ENCODE peak calls at places on chromosomes 11 and 22, in eight cellular contexts. One of them, this sample, is unnamed.
A peak's percentile ranks its signal among the peaks of the same experiment; 100 is the strongest.

GRCh38 chr11:13287681-13288080 is 10.1 kb downstream of the BMAL1 start:
- DNase-seq in gastrocnemius medialis: no peak
- DNase-seq in tibial nerve: no peak
- DNase-seq in AG09319: no peak
- DNase-seq in stomach: no peak
- DNase-seq in astrocyte of the spinal cord: no peak
- DNase-seq in nephron progenitor cell: no peak
- DNase-seq in spleen: no peak
- DNase-seq in this sample: no peak

GRCh38 chr11:115580927-115581680 is 76.9 kb upstream of the CADM1 start:
- DNase-seq in gastrocnemius medialis: no peak
- DNase-seq in tibial nerve: peak; percentile 13
- DNase-seq in AG09319: no peak
- DNase-seq in stomach: peak; percentile 51
- DNase-seq in astrocyte of the spinal cord: no peak
- DNase-seq in nephron progenitor cell: peak; percentile 72
- DNase-seq in spleen: no peak
- DNase-seq in this sample: peak; percentile 52

GRCh38 chr11:119024430-119025098 is 6.0 kb downstream of the TRAPPC4 start:
- DNase-seq in gastrocnemius medialis: no peak
- DNase-seq in tibial nerve: no peak
- DNase-seq in AG09319: no peak
- DNase-seq in stomach: no peak
- DNase-seq in astrocyte of the spinal cord: no peak
- DNase-seq in nephron progenitor cell: no peak
- DNase-seq in spleen: peak; percentile 77
- DNase-seq in this sample: no peak

GRCh38 chr11:95835768-95836488 is 45.6 kb downstream of the CEP57 start:
- DNase-seq in gastrocnemius medialis: peak; percentile 19
- DNase-seq in tibial nerve: peak; percentile 67
- DNase-seq in AG09319: peak; percentile 81
- DNase-seq in stomach: peak; percentile 64
- DNase-seq in astrocyte of the spinal cord: peak; percentile 95
- DNase-seq in nephron progenitor cell: peak; percentile 62
- DNase-seq in spleen: no peak
- DNase-seq in this sample: peak; percentile 56

GRCh38 chr11:1292018-1292643 is 17.3 kb downstream of the TOLLIP start:
- DNase-seq in gastrocnemius medialis: no peak
- DNase-seq in tibial nerve: no peak
- DNase-seq in AG09319: no peak
- DNase-seq in stomach: no peak
- DNase-seq in astrocyte of the spinal cord: no peak
- DNase-seq in nephron progenitor cell: no peak
- DNase-seq in spleen: no peak
- DNase-seq in this sample: no peak

GRCh38 chr11:80955588-80955987 is 1514.8 kb upstream of the TENM4 start:
- DNase-seq in gastrocnemius medialis: no peak
- DNase-seq in tibial nerve: no peak
- DNase-seq in AG09319: no peak
- DNase-seq in stomach: no peak
- DNase-seq in astrocyte of the spinal cord: no peak
- DNase-seq in nephron progenitor cell: no peak
- DNase-seq in spleen: no peak
- DNase-seq in this sample: no peak

GRCh38 chr11:65571940-65572339 is 398 bp upstream of the FAM89B start:
- DNase-seq in gastrocnemius medialis: no peak
- DNase-seq in tibial nerve: no peak
- DNase-seq in AG09319: no peak
- DNase-seq in stomach: peak; percentile 36
- DNase-seq in astrocyte of the spinal cord: peak; percentile 54
- DNase-seq in nephron progenitor cell: no peak
- DNase-seq in spleen: no peak
- DNase-seq in this sample: no peak

GRCh38 chr11:128814856-128815705 is 52.0 kb downstream of the KCNJ1 start:
- DNase-seq in gastrocnemius medialis: peak; percentile 16
- DNase-seq in tibial nerve: peak; percentile 73
- DNase-seq in AG09319: peak; percentile 79
- DNase-seq in stomach: no peak
- DNase-seq in astrocyte of the spinal cord: peak; percentile 73
- DNase-seq in nephron progenitor cell: peak; percentile 71
- DNase-seq in spleen: no peak
- DNase-seq in this sample: no peak

GRCh38 chr22:26553056-26553752 is 36.7 kb downstream of the TPST2 start:
- DNase-seq in gastrocnemius medialis: no peak
- DNase-seq in tibial nerve: no peak
- DNase-seq in AG09319: peak; percentile 58
- DNase-seq in stomach: no peak
- DNase-seq in astrocyte of the spinal cord: peak; percentile 85
- DNase-seq in nephron progenitor cell: no peak
- DNase-seq in spleen: no peak
- DNase-seq in this sample: no peak

GRCh38 chr11:1222491-1223345 is at the start of gene MUC5B:
- DNase-seq in gastrocnemius medialis: no peak
- DNase-seq in tibial nerve: no peak
- DNase-seq in AG09319: no peak
- DNase-seq in stomach: peak; percentile 64
- DNase-seq in astrocyte of the spinal cord: no peak
- DNase-seq in nephron progenitor cell: peak; percentile 2
- DNase-seq in spleen: peak; percentile 70
- DNase-seq in this sample: peak; percentile 50

GRCh38 chr11:1838077-1838425 is 730 bp upstream of the TNNI2 start:
- DNase-seq in gastrocnemius medialis: no peak
- DNase-seq in tibial nerve: no peak
- DNase-seq in AG09319: no peak
- DNase-seq in stomach: no peak
- DNase-seq in astrocyte of the spinal cord: no peak
- DNase-seq in nephron progenitor cell: no peak
- DNase-seq in spleen: no peak
- DNase-seq in this sample: peak; percentile 48

GRCh38 chr11:19735512-19735911 is 22.9 kb downstream of the NAV2 start:
- DNase-seq in gastrocnemius medialis: no peak
- DNase-seq in tibial nerve: no peak
- DNase-seq in AG09319: no peak
- DNase-seq in stomach: no peak
- DNase-seq in astrocyte of the spinal cord: peak; percentile 60
- DNase-seq in nephron progenitor cell: no peak
- DNase-seq in spleen: no peak
- DNase-seq in this sample: no peak

GRCh38 chr11:1652026-1652425 is 22.5 kb downstream of the KRTAP5-5 start:
- DNase-seq in gastrocnemius medialis: no peak
- DNase-seq in tibial nerve: no peak
- DNase-seq in AG09319: no peak
- DNase-seq in stomach: no peak
- DNase-seq in astrocyte of the spinal cord: no peak
- DNase-seq in nephron progenitor cell: no peak
- DNase-seq in spleen: peak; percentile 73
- DNase-seq in this sample: no peak

GRCh38 chr11:122246885-122247284 is 130.9 kb upstream of the BLID start:
- DNase-seq in gastrocnemius medialis: no peak
- DNase-seq in tibial nerve: no peak
- DNase-seq in AG09319: no peak
- DNase-seq in stomach: no peak
- DNase-seq in astrocyte of the spinal cord: no peak
- DNase-seq in nephron progenitor cell: no peak
- DNase-seq in spleen: no peak
- DNase-seq in this sample: no peak

GRCh38 chr22:28029201-28029948 is 110.3 kb upstream of the PITPNB start:
- DNase-seq in gastrocnemius medialis: peak; percentile 45
- DNase-seq in tibial nerve: no peak
- DNase-seq in AG09319: no peak
- DNase-seq in stomach: peak; percentile 82
- DNase-seq in astrocyte of the spinal cord: peak; percentile 71
- DNase-seq in nephron progenitor cell: peak; percentile 49
- DNase-seq in spleen: peak; percentile 84
- DNase-seq in this sample: peak; percentile 61

GRCh38 chr22:31274017-31274416 is 18.3 kb downstream of the PIK3IP1 start:
- DNase-seq in gastrocnemius medialis: no peak
- DNase-seq in tibial nerve: no peak
- DNase-seq in AG09319: no peak
- DNase-seq in stomach: peak; percentile 69
- DNase-seq in astrocyte of the spinal cord: no peak
- DNase-seq in nephron progenitor cell: no peak
- DNase-seq in spleen: no peak
- DNase-seq in this sample: no peak

GRCh38 chr22:31275018-31275417 is 17.3 kb downstream of the PIK3IP1 start:
- DNase-seq in gastrocnemius medialis: no peak
- DNase-seq in tibial nerve: no peak
- DNase-seq in AG09319: no peak
- DNase-seq in stomach: no peak
- DNase-seq in astrocyte of the spinal cord: no peak
- DNase-seq in nephron progenitor cell: no peak
- DNase-seq in spleen: no peak
- DNase-seq in this sample: no peak

GRCh38 chr22:31271026-31271425 is 21.3 kb downstream of the PIK3IP1 start:
- DNase-seq in gastrocnemius medialis: no peak
- DNase-seq in tibial nerve: no peak
- DNase-seq in AG09319: no peak
- DNase-seq in stomach: no peak
- DNase-seq in astrocyte of the spinal cord: no peak
- DNase-seq in nephron progenitor cell: no peak
- DNase-seq in spleen: no peak
- DNase-seq in this sample: no peak

GRCh38 chr22:31271485-31271884 is 20.8 kb downstream of the PIK3IP1 start:
- DNase-seq in gastrocnemius medialis: no peak
- DNase-seq in tibial nerve: no peak
- DNase-seq in AG09319: no peak
- DNase-seq in stomach: no peak
- DNase-seq in astrocyte of the spinal cord: no peak
- DNase-seq in nephron progenitor cell: no peak
- DNase-seq in spleen: no peak
- DNase-seq in this sample: no peak

GRCh38 chr22:31272522-31273446 is 19.5 kb downstream of the PIK3IP1 start:
- DNase-seq in gastrocnemius medialis: peak; percentile 29
- DNase-seq in tibial nerve: peak; percentile 78
- DNase-seq in AG09319: peak; percentile 22
- DNase-seq in stomach: peak; percentile 58
- DNase-seq in astrocyte of the spinal cord: peak; percentile 57
- DNase-seq in nephron progenitor cell: peak; percentile 56
- DNase-seq in spleen: no peak
- DNase-seq in this sample: no peak
- TF ChIP-seq CTCF in gastrocnemius medialis: peak; percentile 26
- TF ChIP-seq CTCF in tibial nerve: peak; percentile 71
- TF ChIP-seq CTCF in AG09319: peak; percentile 77
- TF ChIP-seq CTCF in stomach: peak; percentile 64
- TF ChIP-seq CTCF in astrocyte of the spinal cord: peak; percentile 79
- TF ChIP-seq CTCF in nephron progenitor cell: peak; percentile 68
- TF ChIP-seq CTCF in spleen: peak; percentile 80
- TF ChIP-seq CTCF in this sample: peak; percentile 75

DNA sequence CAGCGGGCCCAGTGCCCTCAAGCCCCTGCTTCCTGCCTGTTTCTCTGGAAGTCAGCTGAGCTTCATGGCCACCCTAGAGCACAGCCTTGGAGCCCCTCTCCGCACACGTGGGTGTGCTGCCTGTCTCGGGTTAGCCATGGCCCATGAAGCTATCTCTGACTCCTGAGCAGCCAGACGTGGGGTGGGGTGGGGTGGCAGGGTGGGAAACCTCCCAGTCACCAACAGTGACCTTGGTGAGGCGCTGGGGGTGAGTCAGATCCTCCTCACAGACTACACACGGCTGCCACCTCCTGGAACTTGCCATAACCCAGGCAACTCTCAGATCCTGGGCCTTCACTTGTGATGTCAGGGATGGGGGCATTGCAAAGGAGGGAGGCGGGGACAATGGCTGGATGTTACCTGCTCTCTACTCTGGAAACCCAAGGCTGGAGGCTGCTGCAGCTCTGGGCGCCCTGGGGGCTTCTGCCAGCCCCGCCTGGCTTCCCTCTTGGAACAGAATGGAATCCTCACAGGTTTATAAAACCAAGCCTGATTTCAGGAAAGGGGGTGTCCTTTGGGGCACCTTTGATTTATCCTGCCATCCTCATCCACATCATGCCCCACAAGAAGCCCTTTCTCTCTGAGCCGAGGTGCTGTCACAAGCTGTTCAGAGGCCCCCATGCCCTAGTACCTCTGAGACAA is 88.4 kb downstream of the SNX19 start:
- DNase-seq in gastrocnemius medialis: peak; percentile 20
- DNase-seq in tibial nerve: peak; percentile 63
- DNase-seq in AG09319: no peak
- DNase-seq in stomach: peak; percentile 74
- DNase-seq in astrocyte of the spinal cord: peak; percentile 79
- DNase-seq in nephron progenitor cell: peak; percentile 55
- DNase-seq in spleen: peak; percentile 77
- DNase-seq in this sample: no peak
- TF ChIP-seq CTCF in gastrocnemius medialis: no peak
- TF ChIP-seq CTCF in tibial nerve: peak; percentile 47
- TF ChIP-seq CTCF in AG09319: peak; percentile 81
- TF ChIP-seq CTCF in stomach: peak; percentile 52
- TF ChIP-seq CTCF in astrocyte of the spinal cord: peak; percentile 84
- TF ChIP-seq CTCF in nephron progenitor cell: peak; percentile 36
- TF ChIP-seq CTCF in spleen: no peak
- TF ChIP-seq CTCF in this sample: peak; percentile 32

GRCh38 chr11:56885854-56886253 is 102.9 kb upstream of the OR5AK2 start:
- DNase-seq in gastrocnemius medialis: no peak
- DNase-seq in tibial nerve: no peak
- DNase-seq in AG09319: no peak
- DNase-seq in stomach: no peak
- DNase-seq in astrocyte of the spinal cord: no peak
- DNase-seq in nephron progenitor cell: no peak
- DNase-seq in spleen: no peak
- DNase-seq in this sample: no peak
- TF ChIP-seq CTCF in gastrocnemius medialis: no peak
- TF ChIP-seq CTCF in tibial nerve: no peak
- TF ChIP-seq CTCF in AG09319: no peak
- TF ChIP-seq CTCF in stomach: no peak
- TF ChIP-seq CTCF in astrocyte of the spinal cord: no peak
- TF ChIP-seq CTCF in nephron progenitor cell: no peak
- TF ChIP-seq CTCF in spleen: no peak
- TF ChIP-seq CTCF in this sample: no peak

GRCh38 chr11:8247312-8247711 is 16.4 kb downstream of the LMO1 start:
- DNase-seq in gastrocnemius medialis: no peak
- DNase-seq in tibial nerve: no peak
- DNase-seq in AG09319: no peak
- DNase-seq in stomach: peak; percentile 53
- DNase-seq in astrocyte of the spinal cord: no peak
- DNase-seq in nephron progenitor cell: no peak
- DNase-seq in spleen: peak; percentile 76
- DNase-seq in this sample: peak; percentile 47

GRCh38 chr11:8248786-8249185 is 14.9 kb downstream of the LMO1 start:
- DNase-seq in gastrocnemius medialis: no peak
- DNase-seq in tibial nerve: no peak
- DNase-seq in AG09319: no peak
- DNase-seq in stomach: no peak
- DNase-seq in astrocyte of the spinal cord: no peak
- DNase-seq in nephron progenitor cell: no peak
- DNase-seq in spleen: peak; percentile 51
- DNase-seq in this sample: peak; percentile 20

GRCh38 chr11:8250981-8251620 is 12.6 kb downstream of the LMO1 start:
- DNase-seq in gastrocnemius medialis: no peak
- DNase-seq in tibial nerve: no peak
- DNase-seq in AG09319: no peak
- DNase-seq in stomach: no peak
- DNase-seq in astrocyte of the spinal cord: no peak
- DNase-seq in nephron progenitor cell: no peak
- DNase-seq in spleen: peak; percentile 62
- DNase-seq in this sample: peak; percentile 15

GRCh38 chr11:8250446-8250845 is 13.2 kb downstream of the LMO1 start:
- DNase-seq in gastrocnemius medialis: no peak
- DNase-seq in tibial nerve: no peak
- DNase-seq in AG09319: no peak
- DNase-seq in stomach: no peak
- DNase-seq in astrocyte of the spinal cord: no peak
- DNase-seq in nephron progenitor cell: no peak
- DNase-seq in spleen: peak; percentile 65
- DNase-seq in this sample: peak; percentile 19

GRCh38 chr11:8249482-8249881 is 14.2 kb downstream of the LMO1 start:
- DNase-seq in gastrocnemius medialis: no peak
- DNase-seq in tibial nerve: no peak
- DNase-seq in AG09319: no peak
- DNase-seq in stomach: no peak
- DNase-seq in astrocyte of the spinal cord: no peak
- DNase-seq in nephron progenitor cell: no peak
- DNase-seq in spleen: peak; percentile 22
- DNase-seq in this sample: no peak
- TF ChIP-seq CTCF in gastrocnemius medialis: no peak
- TF ChIP-seq CTCF in tibial nerve: no peak
- TF ChIP-seq CTCF in AG09319: no peak
- TF ChIP-seq CTCF in stomach: no peak
- TF ChIP-seq CTCF in astrocyte of the spinal cord: no peak
- TF ChIP-seq CTCF in nephron progenitor cell: no peak
- TF ChIP-seq CTCF in spleen: no peak
- TF ChIP-seq CTCF in this sample: no peak